ENCODE peak calls at places on chromosome X, in six cellular contexts. D, T, H, S, L and Z are unnamed samples. For H3K9me2, the result is how much of the 10 kb centered on the place peaks cover.

GRCh38 chrX:74179071-74179470 is 124.9 kb upstream of the ZCCHC13 start:
- DNase-seq in S (no peak), T (peak), L (no peak), D (no peak), H (no peak), Z (peak)

GRCh38 chrX:68498044-68498507 is 775 bp upstream of the YIPF6 start:
- DNase-seq in L (peak), H (peak), S (peak), D (no peak), T (peak), Z (peak)

GRCh38 chrX:19909761-19910160 is 22.4 kb upstream of the SH3KBP1 start:
- DNase-seq in H (no peak), L (no peak), S (no peak), D (no peak), T (no peak), Z (no peak)

GRCh38 chrX:10099411-10099810 is 57.4 kb upstream of the CLCN4 start:
- DNase-seq in H (no peak), S (no peak), D (no peak), T (no peak), L (no peak), Z (no peak)

GRCh38 chrX:68443155-68443868 is 10.0 kb upstream of the OPHN1 start:
- DNase-seq in D (peak), S (no peak), T (peak), H (no peak), L (no peak), Z (peak)

GRCh38 chrX:136168929-136169735 is 21.8 kb downstream of the FHL1 start:
- DNase-seq in L (peak), D (no peak), T (peak), H (peak), S (no peak), Z (peak)

GRCh38 chrX:54496517-54496852 is 451 bp upstream of the FGD1 start:
- DNase-seq in L (no peak), D (no peak), H (no peak), T (no peak), S (no peak), Z (no peak)

GRCh38 chrX:31366076-31366475 is 294.2 kb upstream of the FTHL17 start:
- DNase-seq in L (no peak), T (no peak), S (peak), D (no peak), H (no peak), Z (no peak)

GRCh38 chrX:72131317-72132294 is at the start of gene RTL5:
- DNase-seq in L (peak), H (peak), T (peak), D (peak), S (no peak), Z (no peak)

GRCh38 chrX:109886122-109886761 is 116.7 kb upstream of the TMEM164 start:
- DNase-seq in S (peak), H (peak), D (peak), L (peak), T (peak), Z (no peak)

GRCh38 chrX:119427024-119427794 is 28.1 kb downstream of the SLC25A43 start:
- DNase-seq in S (peak), D (peak), L (peak), H (no peak), T (peak), Z (no peak)

GRCh38 chrX:11619426-11619825 is 46.3 kb downstream of the ARHGAP6 start:
- DNase-seq in L (no peak), T (peak), H (no peak), D (no peak), S (no peak), Z (no peak)

GRCh38 chrX:36898301-36898700 is 109.9 kb upstream of the FAM47C start:
- DNase-seq in S (peak), H (peak), D (no peak), T (peak), L (peak), Z (no peak)

GRCh38 chrX:112067601-112068000 is 15.0 kb downstream of the TRPC5 start:
- DNase-seq in T (no peak), D (no peak), H (no peak), L (no peak), S (no peak), Z (no peak)

GRCh38 chrX:111005151-111005550 is 90.8 kb upstream of the PAK3 start:
- DNase-seq in T (no peak), S (no peak), H (peak), D (no peak), L (peak), Z (no peak)

GRCh38 chrX:56759736-56760409 is 30.8 kb downstream of the NBDY start:
- DNase-seq in T (no peak), D (peak), H (no peak), L (no peak), S (no peak), Z (no peak)

GRCh38 chrX:40933132-40934078 is 151.8 kb upstream of the USP9X start:
- DNase-seq in L (no peak), H (peak), S (no peak), T (peak), D (no peak), Z (peak)

GRCh38 chrX:16786791-16787735 is 797 bp downstream of the TXLNG start:
- DNase-seq in L (peak), H (peak), T (peak), S (peak), D (peak), Z (peak)

GRCh38 chrX:47191331-47191730 is 2.3 kb upstream of the UBA1 start:
- DNase-seq in T (peak), H (no peak), S (peak), D (peak), L (peak), Z (no peak)

GRCh38 chrX:13033193-13033592 is 11.2 kb downstream of the FAM9C start:
- DNase-seq in L (no peak), S (no peak), T (no peak), D (no peak), H (no peak), Z (no peak)

GRCh38 chrX:13026877-13027652 is 17.4 kb downstream of the FAM9C start:
- DNase-seq in T (no peak), D (peak), H (no peak), L (no peak), S (no peak), Z (no peak)

GRCh38 chrX:13028871-13029336 is 15.5 kb downstream of the FAM9C start:
- DNase-seq in S (no peak), L (peak), H (no peak), T (peak), D (no peak), Z (peak)

GRCh38 chrX:13029341-13029740 is 15.1 kb downstream of the FAM9C start:
- DNase-seq in H (no peak), S (no peak), L (no peak), D (no peak), T (peak), Z (peak)

DNA sequence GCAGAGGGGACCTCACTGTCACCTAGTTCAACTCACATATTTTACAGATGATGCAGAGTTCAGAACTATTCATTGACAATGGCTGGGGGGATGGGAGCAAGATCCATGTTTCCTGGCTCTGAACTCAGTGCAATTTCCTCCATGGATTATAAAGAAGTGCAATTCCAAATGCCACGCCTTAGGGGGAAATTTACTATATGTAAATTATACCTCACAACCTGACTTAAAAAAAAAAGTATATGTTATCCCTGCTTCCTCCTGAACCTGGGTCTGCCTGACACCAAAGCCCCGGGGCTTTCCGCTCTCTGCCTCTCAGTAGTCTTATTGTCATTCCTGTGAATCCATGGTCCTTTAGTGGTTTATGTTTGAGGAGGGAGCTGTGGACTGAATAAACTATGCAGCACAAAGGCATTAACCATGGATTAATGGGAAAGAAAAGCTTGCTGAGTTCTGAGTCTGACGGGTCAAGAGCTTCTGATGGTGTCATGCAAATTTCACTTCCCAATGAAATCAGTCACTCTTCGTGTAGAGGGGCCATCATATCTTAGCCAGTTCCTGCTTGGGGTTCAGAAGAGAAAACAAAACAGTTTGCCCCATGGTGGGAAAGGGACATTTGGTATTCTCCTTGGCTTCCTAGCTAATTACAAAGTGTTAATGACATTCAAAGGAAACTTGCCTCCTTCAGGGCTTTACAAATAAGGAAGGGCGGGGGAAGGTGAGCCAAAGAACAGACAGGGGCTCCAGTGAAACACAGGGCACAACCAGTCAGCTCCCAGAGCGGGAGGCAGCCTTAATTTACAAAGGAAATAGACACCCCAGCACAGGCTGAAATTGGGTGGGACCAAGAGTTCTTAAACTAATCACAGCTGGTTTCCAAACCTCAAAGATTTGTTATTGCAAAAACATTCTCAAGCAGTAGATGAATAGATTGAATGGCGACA is 14.3 kb downstream of the FAM9C start:
- DNase-seq in H (no peak), T (peak), S (no peak), L (peak), D (no peak), Z (peak)
- H2AFZ ChIP-seq in H (peak), T (peak), S (peak), L (peak), D (no peak), Z (peak)

GRCh38 chrX:26922278-26922677 is 540.9 kb downstream of the PPP4R3C start:
- DNase-seq in D (no peak), T (peak), L (no peak), S (no peak), H (no peak), Z (no peak)
- H3K9me2 ChIP-seq in D (under half), T (under half), L (under half), S (under half), H (under half), Z (under half)

DNA sequence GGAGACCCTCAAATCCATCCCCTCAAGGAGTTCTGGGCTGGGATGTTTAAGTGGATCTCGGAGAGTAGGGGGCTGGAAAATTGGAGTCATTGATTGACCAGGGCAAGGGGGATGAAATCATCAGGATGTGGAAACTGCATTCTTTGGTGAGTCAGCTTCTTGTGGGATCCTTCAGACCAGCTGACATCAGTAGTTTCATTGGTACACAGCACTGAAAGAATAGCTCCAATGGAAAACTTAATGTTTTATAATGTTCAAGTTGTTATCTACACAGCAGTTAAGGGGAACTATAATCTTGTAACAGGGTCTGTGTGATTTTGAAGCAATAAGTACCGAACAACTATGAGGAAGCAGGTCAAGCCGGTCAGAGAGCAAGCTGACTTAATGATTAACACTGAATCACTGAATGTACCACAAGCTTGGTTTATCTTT is 506.1 kb downstream of the RPA4 start:
- DNase-seq in S (no peak), L (no peak), H (no peak), D (no peak), T (peak), Z (no peak)
- H2AFZ ChIP-seq in S (no peak), L (no peak), H (peak), D (no peak), T (peak), Z (no peak)

GRCh38 chrX:154372612-154373022 is 1.8 kb downstream of the FLNA start:
- DNase-seq in H (no peak), S (no peak), D (no peak), T (no peak), L (no peak), Z (no peak)
- H3K9me2 ChIP-seq in H (under half), S (under half), D (under half), T (under half), L (under half), Z (under half)